ENCODE peak calls at places on chromosomes 13 and 19, in four cellular contexts. E, O, R and T are unnamed samples.

GRCh38 chr13:102978168-102978567 is 88.0 kb downstream of the SLC10A2 start:
- DNase-seq in E (no peak), O (no peak), R (no peak), T (no peak)

GRCh38 chr19:37845932-37846331 is 60.5 kb downstream of the WDR87 start:
- DNase-seq in E (no peak), O (no peak), R (no peak), T (no peak)

GRCh38 chr19:18785179-18786124 is 5.7 kb downstream of the COMP start:
- DNase-seq in E (no peak), O (peak), R (peak), T (no peak)

GRCh38 chr13:32036762-32037161 is 5.2 kb downstream of the FRY start:
- DNase-seq in E (no peak), O (no peak), R (no peak), T (no peak)

GRCh38 chr13:42333613-42334328 is 61.8 kb downstream of the AKAP11 start:
- DNase-seq in E (no peak), O (no peak), R (no peak), T (no peak)

GRCh38 chr13:108508263-108508662 is 121.1 kb upstream of the MYO16 start:
- DNase-seq in E (no peak), O (no peak), R (no peak), T (peak)

GRCh38 chr19:1651061-1651547 is 1.3 kb downstream of the TCF3 start:
- DNase-seq in E (no peak), O (peak), R (no peak), T (no peak)

GRCh38 chr19:19547674-19548345 is 9.7 kb downstream of the CILP2 start:
- DNase-seq in E (no peak), O (no peak), R (no peak), T (no peak)

GRCh38 chr19:35644987-35645679 is 3.0 kb upstream of the COX6B1 start:
- DNase-seq in E (no peak), O (peak), R (peak), T (peak)

GRCh38 chr13:66853559-66853958 is 376.6 kb downstream of the PCDH9 start:
- DNase-seq in E (no peak), O (no peak), R (no peak), T (no peak)

GRCh38 chr13:113220877-113221276 is 11.5 kb downstream of the CUL4A start:
- DNase-seq in E (no peak), O (no peak), R (no peak), T (no peak)

GRCh38 chr13:95298971-95299627 is 2.2 kb downstream of the ABCC4 start:
- DNase-seq in E (no peak), O (no peak), R (no peak), T (no peak)

GRCh38 chr19:16062789-16063188 is 13.5 kb upstream of the TPM4 start:
- DNase-seq in E (no peak), O (peak), R (peak), T (peak)

GRCh38 chr19:15466851-15467733 is 2.7 kb upstream of the RASAL3 start:
- DNase-seq in E (peak), O (peak), R (no peak), T (peak)

GRCh38 chr19:46624958-46625661 is at the start of gene PTGIR:
- DNase-seq in E (no peak), O (no peak), R (peak), T (no peak)

GRCh38 chr19:2780284-2780683 is 2.8 kb downstream of the SGTA start:
- DNase-seq in E (no peak), O (no peak), R (no peak), T (no peak)

GRCh38 chr19:47267350-47267759 is 7.3 kb upstream of the INAFM1 start:
- DNase-seq in E (no peak), O (no peak), R (no peak), T (no peak)

GRCh38 chr13:35144496-35144895 is 202.4 kb downstream of the NBEA start:
- DNase-seq in E (no peak), O (no peak), R (no peak), T (no peak)

GRCh38 chr13:61695147-61695546 is 279.5 kb upstream of the PCDH20 start:
- DNase-seq in E (peak), O (no peak), R (no peak), T (no peak)

GRCh38 chr19:32362318-32362691 is 16.9 kb downstream of the ZNF507 start:
- DNase-seq in E (no peak), O (no peak), R (no peak), T (no peak)

GRCh38 chr13:102039264-102039663 is 362.6 kb downstream of the FGF14 start:
- DNase-seq in E (no peak), O (no peak), R (peak), T (no peak)

GRCh38 chr19:33273881-33274662 is 28.3 kb downstream of the CEBPA start:
- DNase-seq in E (peak), O (no peak), R (peak), T (peak)

GRCh38 chr19:30371960-30372824 is at the start of gene ZNF536:
- DNase-seq in E (no peak), O (no peak), R (no peak), T (no peak)

GRCh38 chr13:48862572-48862971 is 113.1 kb upstream of the FNDC3A start:
- DNase-seq in E (peak), O (no peak), R (no peak), T (peak)

GRCh38 chr19:35373492-35373891 is 2.6 kb downstream of the GPR42 start:
- DNase-seq in E (no peak), O (no peak), R (no peak), T (no peak)

GRCh38 chr13:48567521-48568331 is 34.8 kb upstream of the RCBTB2 start:
- DNase-seq in E (peak), O (no peak), R (no peak), T (peak)

GRCh38 chr19:6772028-6772865 is at the start of gene VAV1:
- DNase-seq in E (peak), O (peak), R (peak), T (peak)

GRCh38 chr13:32735859-32736258 is 149.6 kb downstream of the PDS5B start:
- DNase-seq in E (no peak), O (no peak), R (no peak), T (no peak)

GRCh38 chr19:17965370-17966114 is 1.4 kb upstream of the KCNN1 start:
- DNase-seq in E (no peak), O (no peak), R (no peak), T (no peak)

GRCh38 chr13:40236566-40237168 is 429.8 kb downstream of the FOXO1 start:
- DNase-seq in E (no peak), O (no peak), R (peak), T (no peak)

GRCh38 chr13:111390522-111391270 is 70.3 kb downstream of the TEX29 start:
- DNase-seq in E (no peak), O (no peak), R (no peak), T (no peak)

GRCh38 chr13:111490611-111491010 is 170.2 kb downstream of the TEX29 start:
- DNase-seq in E (no peak), O (no peak), R (no peak), T (no peak)

GRCh38 chr13:110524484-110525254 is 36.9 kb downstream of the RAB20 start:
- DNase-seq in E (no peak), O (no peak), R (peak), T (peak)

GRCh38 chr19:39303373-39304184 is 7.4 kb downstream of the IFNL1 start:
- DNase-seq in E (no peak), O (no peak), R (no peak), T (no peak)

GRCh38 chr19:44142014-44142523 is 715 bp downstream of the ZNF234 start:
- DNase-seq in E (peak), O (no peak), R (no peak), T (peak)

GRCh38 chr19:13781547-13781946 is 7.3 kb downstream of the C19orf53 start:
- DNase-seq in E (no peak), O (no peak), R (peak), T (no peak)

GRCh38 chr13:52319876-52320275 is 86.1 kb downstream of the THSD1 start:
- DNase-seq in E (no peak), O (no peak), R (no peak), T (no peak)

GRCh38 chr13:33375421-33375820 is 89.9 kb upstream of the STARD13 start:
- DNase-seq in E (no peak), O (no peak), R (no peak), T (no peak)

GRCh38 chr13:25046274-25046984 is 49.5 kb upstream of the PABPC3 start:
- DNase-seq in E (no peak), O (no peak), R (no peak), T (no peak)